ENCODE peak calls at places on chromosomes 6 and 20, in six cellular contexts. Q is GM12878, J is K562, N is GM12891, O is H1, Y is HepG2. Z is an unnamed sample.

GRCh38 chr6:148750826-148751225 is 4.0 kb downstream of the UST start:
- DNase-seq in Q (no peak), J (no peak), N (no peak), O (no peak), Y (no peak), Z (no peak)

GRCh38 chr20:62694868-62695267 is 13.8 kb upstream of the NTSR1 start:
- DNase-seq in Q (no peak), J (no peak), N (no peak), O (no peak), Y (no peak), Z (no peak)

GRCh38 chr20:2519115-2519815 is 10.6 kb upstream of the ZNF343 start:
- DNase-seq in Q (no peak), J (no peak), N (no peak), O (no peak), Y (no peak), Z (no peak)

GRCh38 chr6:163352966-163353365 is 61.6 kb upstream of the QKI start:
- DNase-seq in Q (no peak), J (no peak), N (no peak), O (no peak), Y (no peak), Z (no peak)

GRCh38 chr6:149881066-149881766 is 16.7 kb downstream of the RAET1E start:
- DNase-seq in Q (no peak), J (no peak), N (no peak), O (no peak), Y (no peak), Z (no peak)

GRCh38 chr6:157194110-157194509 is 129.2 kb downstream of the TMEM242 start:
- DNase-seq in Q (no peak), J (no peak), N (no peak), O (no peak), Y (no peak), Z (no peak)

GRCh38 chr6:121748376-121748775 is 312.9 kb downstream of the GJA1 start:
- DNase-seq in Q (no peak), J (no peak), N (no peak), O (no peak), Y (no peak), Z (no peak)

GRCh38 chr6:131597448-131597847 is 24.4 kb downstream of the ARG1 start:
- DNase-seq in Q (no peak), J (no peak), N (no peak), O (no peak), Y (peak; percentile 30), Z (no peak)

GRCh38 chr6:55794136-55794812 is 81.1 kb downstream of the BMP5 start:
- DNase-seq in Q (no peak), J (no peak), N (no peak), O (no peak), Y (no peak), Z (no peak)

GRCh38 chr20:19777981-19778380 is 19.9 kb downstream of the RIN2 start:
- DNase-seq in Q (no peak), J (no peak), N (no peak), O (no peak), Y (no peak), Z (no peak)

GRCh38 chr6:165515963-165516624 is 146.9 kb downstream of the PDE10A start:
- DNase-seq in Q (no peak), J (no peak), N (no peak), O (no peak), Y (no peak), Z (no peak)

GRCh38 chr6:121780325-121781313 is 345.2 kb downstream of the GJA1 start:
- DNase-seq in Q (no peak), J (no peak), N (no peak), O (no peak), Y (no peak), Z (no peak)

GRCh38 chr6:127190552-127190951 is 72.1 kb downstream of the RSPO3 start:
- DNase-seq in Q (no peak), J (no peak), N (no peak), O (no peak), Y (no peak), Z (no peak)

GRCh38 chr6:45965787-45966186 is 49.9 kb downstream of the CLIC5 start:
- DNase-seq in Q (no peak), J (no peak), N (no peak), O (no peak), Y (no peak), Z (no peak)

GRCh38 chr6:9408718-9409117 is 973.4 kb upstream of the SLC35B3 start:
- DNase-seq in Q (no peak), J (no peak), N (no peak), O (no peak), Y (no peak), Z (no peak)

GRCh38 chr6:150600003-150600301 is 267 bp downstream of the PLEKHG1 start:
- DNase-seq in Q (no peak), J (no peak), N (no peak), O (no peak), Y (no peak), Z (no peak)

GRCh38 chr20:36153754-36154695 is 515 bp upstream of the EPB41L1 start:
- DNase-seq in Q (no peak), J (peak; percentile 87), N (peak; percentile 54), O (no peak), Y (peak; percentile 74), Z (no peak)

GRCh38 chr20:60962367-60963045 is 289.6 kb upstream of the CDH4 start:
- DNase-seq in Q (no peak), J (no peak), N (no peak), O (no peak), Y (no peak), Z (no peak)

GRCh38 chr6:89965441-89966249 is 71.4 kb downstream of the GJA10 start:
- DNase-seq in Q (no peak), J (no peak), N (no peak), O (no peak), Y (no peak), Z (no peak)

GRCh38 chr6:129207832-129208231 is 324.9 kb downstream of the LAMA2 start:
- DNase-seq in Q (no peak), J (no peak), N (no peak), O (no peak), Y (no peak), Z (no peak)

GRCh38 chr6:190596-191395 is 101.5 kb upstream of the DUSP22 start:
- DNase-seq in Q (no peak), J (no peak), N (no peak), O (no peak), Y (peak; percentile 33), Z (no peak)

GRCh38 chr6:137749595-137750215 is 117.4 kb upstream of the TNFAIP3 start:
- DNase-seq in Q (no peak), J (no peak), N (no peak), O (no peak), Y (no peak), Z (no peak)

GRCh38 chr20:50399003-50399916 is 110.9 kb upstream of the PTPN1 start:
- DNase-seq in Q (no peak), J (peak; percentile 41), N (no peak), O (no peak), Y (peak; percentile 99), Z (no peak)
- TF ChIP-seq POLR2A in Q (no peak), J (no peak), N (no peak), O (no peak), Y (peak; percentile 46), Z (no peak)

GRCh38 chr20:16062661-16063591 is 510.3 kb downstream of the KIF16B start:
- DNase-seq in Q (no peak), J (no peak), N (no peak), O (no peak), Y (no peak), Z (no peak)

GRCh38 chr20:16069416-16070010 is 503.7 kb downstream of the KIF16B start:
- DNase-seq in Q (peak; percentile 43), J (no peak), N (no peak), O (no peak), Y (no peak), Z (no peak)

GRCh38 chr20:16064991-16065707 is 508.1 kb downstream of the KIF16B start:
- DNase-seq in Q (no peak), J (no peak), N (no peak), O (no peak), Y (peak; percentile 76), Z (no peak)

GRCh38 chr20:16063876-16064275 is 509.4 kb downstream of the KIF16B start:
- DNase-seq in Q (no peak), J (no peak), N (no peak), O (no peak), Y (no peak), Z (no peak)

DNA sequence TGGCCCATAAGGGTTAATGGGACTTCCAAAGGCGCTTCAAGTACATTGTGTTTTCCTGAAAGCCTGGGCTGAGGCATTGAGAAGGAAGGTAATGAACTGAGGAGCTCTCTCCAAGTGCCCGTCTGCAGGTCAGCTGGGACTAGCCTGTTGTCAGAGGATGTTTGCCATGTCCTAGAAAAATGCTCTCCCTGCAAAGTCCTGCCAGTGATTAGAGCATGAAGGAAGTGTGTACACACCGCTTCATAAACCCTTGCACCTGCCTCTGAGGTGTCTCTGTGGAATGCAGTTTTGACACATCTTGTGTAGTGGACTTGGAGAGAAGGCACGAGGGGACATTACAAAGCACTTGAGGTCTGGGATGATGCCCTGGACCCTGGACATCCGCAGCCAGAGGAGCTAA is 506.7 kb downstream of the KIF16B start:
- DNase-seq in Q (no peak), J (no peak), N (no peak), O (no peak), Y (no peak), Z (no peak)
- TF ChIP-seq TAF1 in Q (no peak), J (no peak), N (no peak), O (no peak), Y (no peak), Z (no peak)

GRCh38 chr6:108309844-108310243 is 15.0 kb downstream of the AFG1L start:
- DNase-seq in Q (no peak), J (no peak), N (no peak), O (no peak), Y (no peak), Z (no peak)

DNA sequence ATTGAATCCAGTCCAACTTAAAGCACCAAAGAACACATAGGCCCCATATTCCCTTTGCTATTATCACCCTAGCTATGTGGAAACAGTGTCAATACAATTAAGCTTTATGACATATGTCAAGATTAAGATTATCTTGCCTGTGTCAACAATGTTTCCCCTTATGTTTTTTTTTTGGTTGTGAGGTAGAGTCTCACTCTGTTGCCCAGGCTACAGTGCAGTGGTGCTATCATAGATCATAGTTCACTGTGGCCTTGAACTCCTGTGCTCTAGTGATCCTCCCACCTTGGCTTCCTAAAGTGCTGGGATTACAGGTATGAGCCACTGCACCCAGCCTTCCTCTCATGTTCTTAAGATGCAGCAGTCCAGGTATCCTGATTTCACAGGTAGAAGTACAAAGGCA is 17.8 kb downstream of the AFG1L start:
- DNase-seq in Q (no peak), J (no peak), N (no peak), O (no peak), Y (peak; percentile 61), Z (no peak)
- TF ChIP-seq POLR2AphosphoS5 in Q (no peak), J (no peak), N (no peak), O (no peak), Y (no peak), Z (no peak)

DNA sequence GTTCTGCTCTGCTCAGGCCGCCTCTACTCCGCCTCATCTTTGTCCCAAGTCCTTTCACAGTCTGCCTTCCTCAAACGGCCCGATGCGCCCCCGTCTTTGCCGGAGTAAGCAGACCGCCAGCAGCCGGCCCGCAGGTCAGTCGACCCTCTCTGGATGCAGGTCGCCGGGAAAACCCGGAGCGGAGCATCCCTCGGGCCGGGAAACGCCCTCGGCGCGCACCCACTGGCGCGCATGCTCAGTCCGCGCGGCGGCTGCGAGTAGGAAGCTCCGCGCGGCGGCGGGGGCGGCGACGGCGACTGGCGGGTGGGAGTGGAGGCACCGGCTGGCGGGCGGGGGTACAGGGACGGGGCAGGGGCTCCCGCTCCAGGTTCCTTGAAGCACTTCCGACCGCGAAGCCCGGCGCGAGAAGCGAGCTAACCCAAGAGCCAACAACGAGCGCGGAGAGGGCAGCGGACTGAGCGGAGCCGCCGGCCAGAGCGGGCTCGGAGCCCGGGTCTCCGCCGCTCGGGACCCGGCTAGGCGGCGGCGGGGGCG is at the start of gene LRRC1:
- DNase-seq in Q (peak; percentile 44), J (peak; percentile 32), N (peak; percentile 77), O (peak; percentile 70), Y (peak; percentile 88), Z (peak; percentile 75)
- TF ChIP-seq POLR2A in Q (peak; percentile 71), J (no peak), N (no peak), O (peak; percentile 68), Y (peak; percentile 83), Z (no peak)

Z was measured in GM12892.